ENCODE peak calls at places on chromosomes 4 and X, in five cellular contexts. L is HepG2, H is GM12892, A is H1, C is SK-N-SH. V is an unnamed sample.

GRCh38 chr4:10647811-10648210 is 36.8 kb downstream of the CLNK start:
- DNase-seq in A (no peak), C (no peak), L (no peak), H (no peak), V (no peak)

GRCh38 chr4:17447675-17448298 is 64.1 kb downstream of the QDPR start:
- DNase-seq in A (peak), C (peak), L (peak), H (no peak), V (peak)

GRCh38 chr4:835148-836002 is 9.4 kb upstream of the CPLX1 start:
- DNase-seq in H (no peak), A (no peak), C (peak), L (peak), V (no peak)

GRCh38 chr4:140099993-140100392 is 54.0 kb downstream of the MAML3 start:
- DNase-seq in C (peak), H (no peak), L (no peak), A (no peak), V (no peak)

GRCh38 chrX:28848707-28849106 is 261.5 kb downstream of the IL1RAPL1 start:
- DNase-seq in C (no peak), L (no peak), H (no peak), A (no peak), V (no peak)

GRCh38 chr4:107951551-107951950 is 20.2 kb downstream of the CYP2U1 start:
- DNase-seq in H (no peak), A (no peak), C (no peak), L (no peak), V (no peak)

GRCh38 chr4:77104405-77105292 is 28.9 kb upstream of the CCNI start:
- DNase-seq in H (no peak), A (no peak), L (no peak), C (no peak), V (no peak)

GRCh38 chrX:39008554-39008953 is 207.3 kb downstream of the MID1IP1 start:
- DNase-seq in H (no peak), L (no peak), C (no peak), A (no peak), V (no peak)

GRCh38 chr4:54189140-54189539 is 40.0 kb upstream of the PDGFRA start:
- DNase-seq in H (no peak), L (no peak), C (no peak), A (no peak), V (no peak)

GRCh38 chrX:85859426-85859825 is 187.9 kb downstream of the CHM start:
- DNase-seq in C (peak), L (no peak), A (no peak), H (no peak), V (no peak)

GRCh38 chr4:170339522-170339921 is 249.8 kb upstream of the AADAT start:
- DNase-seq in L (no peak), C (no peak), H (no peak), A (no peak), V (no peak)

DNA sequence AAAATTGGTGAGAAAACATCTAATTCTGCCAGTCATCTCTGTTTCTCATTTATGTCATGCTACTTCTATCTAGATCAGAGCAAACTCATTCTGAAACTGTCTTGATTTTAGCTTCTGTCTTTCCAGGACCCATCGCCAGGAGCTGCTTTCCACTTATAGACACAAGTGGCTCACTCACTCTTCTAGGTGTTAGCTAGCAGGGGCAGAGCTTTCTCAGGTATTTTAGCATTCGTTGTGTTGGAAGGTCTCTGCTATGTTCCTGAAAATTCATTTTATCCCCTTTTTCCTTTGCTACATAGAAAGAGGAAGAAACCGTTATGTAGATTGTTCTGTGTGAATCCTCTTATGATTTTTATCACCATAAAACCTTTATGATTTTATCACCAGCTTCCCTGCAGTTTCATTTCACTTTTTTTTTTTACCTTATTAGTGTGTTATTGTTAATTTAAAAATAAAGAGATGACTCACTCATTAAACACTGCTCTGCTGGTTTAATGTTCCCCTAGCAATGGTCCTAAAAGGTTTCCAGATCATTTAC is 246.6 kb upstream of the AADAT start:
- DNase-seq in C (no peak), L (no peak), H (no peak), A (no peak), V (peak)
- TF ChIP-seq TAF1 in C (no peak), L (no peak), H (no peak), A (no peak), V (no peak)

GRCh38 chrX:147953976-147954375 is 27.2 kb upstream of the FMR1NB start:
- DNase-seq in L (no peak), C (no peak), A (no peak), H (no peak), V (no peak)

GRCh38 chrX:147962476-147962875 is 18.7 kb upstream of the FMR1NB start:
- DNase-seq in H (no peak), C (no peak), L (no peak), A (no peak), V (no peak)

GRCh38 chrX:147957291-147957690 is 23.8 kb upstream of the FMR1NB start:
- DNase-seq in L (no peak), H (no peak), C (no peak), A (no peak), V (no peak)

GRCh38 chrX:147958316-147958715 is 22.8 kb upstream of the FMR1NB start:
- DNase-seq in C (no peak), A (no peak), L (no peak), H (no peak), V (no peak)
- TF ChIP-seq TAF1 in C (no peak), A (no peak), L (no peak), H (no peak), V (no peak)

GRCh38 chr4:128915544-128915943 is 106.0 kb downstream of the JADE1 start:
- DNase-seq in A (no peak), L (no peak), C (no peak), H (no peak), V (no peak)

GRCh38 chr4:128921954-128922353 is 112.5 kb downstream of the JADE1 start:
- DNase-seq in A (no peak), L (no peak), H (no peak), C (no peak), V (no peak)

GRCh38 chr4:128913228-128913627 is 103.7 kb downstream of the JADE1 start:
- DNase-seq in H (no peak), L (no peak), A (no peak), C (no peak), V (no peak)

GRCh38 chr4:128916832-128917231 is 107.3 kb downstream of the JADE1 start:
- DNase-seq in C (no peak), L (no peak), H (no peak), A (no peak), V (no peak)

GRCh38 chr4:128917781-128918180 is 108.3 kb downstream of the JADE1 start:
- DNase-seq in A (no peak), L (no peak), C (no peak), H (no peak), V (no peak)
- TF ChIP-seq TAF1 in A (no peak), L (no peak), C (no peak), H (no peak), V (no peak)

DNA sequence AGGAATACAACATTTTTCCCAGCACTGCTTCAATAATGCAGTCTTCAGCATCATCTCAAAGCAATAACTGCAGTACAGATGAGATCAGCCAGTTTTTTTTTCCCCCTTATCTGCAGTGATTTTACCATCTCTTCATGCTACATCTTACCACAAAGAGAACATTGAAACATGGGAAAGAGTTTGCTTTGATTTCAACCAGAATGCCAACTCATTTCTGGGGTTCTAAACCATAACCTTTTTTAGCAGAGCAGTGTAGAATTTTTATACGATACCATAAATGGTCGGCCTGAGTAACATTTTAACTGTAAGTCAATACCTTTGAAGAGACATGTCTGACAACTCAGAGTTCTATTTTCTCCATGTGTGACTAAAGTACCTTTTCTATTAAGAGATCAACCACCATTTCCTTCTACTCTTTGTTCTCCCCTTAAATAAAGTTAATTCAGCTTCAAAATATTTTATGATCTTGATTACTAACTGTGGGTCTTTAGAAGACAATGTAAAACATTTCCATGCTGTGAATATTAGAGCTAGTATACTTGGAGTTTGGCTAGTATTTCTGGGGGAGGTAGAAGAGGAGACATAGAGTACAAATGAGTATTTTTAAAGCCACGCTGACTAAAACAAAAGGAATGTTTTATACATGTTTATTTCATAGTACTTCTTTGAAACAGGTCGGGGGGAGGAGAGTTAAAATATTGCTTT is 69.1 kb downstream of the TET2 start:
- DNase-seq in L (peak), H (no peak), C (no peak), A (no peak), V (no peak)
- TF ChIP-seq TAF1 in L (no peak), H (no peak), C (no peak), A (no peak), V (no peak)

DNA sequence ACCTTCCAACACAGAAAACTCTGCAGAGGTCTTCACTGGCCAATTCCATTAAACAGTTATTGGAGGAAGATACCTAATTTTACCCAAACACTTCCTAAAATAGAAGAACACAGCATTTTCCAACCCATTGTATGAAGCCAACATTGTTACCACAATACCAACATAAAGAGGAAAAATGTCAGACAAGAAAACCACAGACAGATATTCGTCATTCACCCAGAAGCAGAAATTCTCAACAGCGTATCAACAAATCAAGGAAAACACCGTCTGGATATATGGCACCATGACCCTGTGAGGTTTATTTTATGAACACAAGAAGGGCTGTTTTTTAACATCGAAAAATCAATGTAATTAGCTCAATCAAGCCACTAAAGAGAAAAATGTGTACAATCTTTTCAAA is 255.6 kb downstream of the ASMT start:
- DNase-seq in A (no peak), H (no peak), C (no peak), L (no peak), V (no peak)
- TF ChIP-seq TAF1 in A (no peak), H (no peak), C (no peak), L (no peak), V (no peak)

DNA sequence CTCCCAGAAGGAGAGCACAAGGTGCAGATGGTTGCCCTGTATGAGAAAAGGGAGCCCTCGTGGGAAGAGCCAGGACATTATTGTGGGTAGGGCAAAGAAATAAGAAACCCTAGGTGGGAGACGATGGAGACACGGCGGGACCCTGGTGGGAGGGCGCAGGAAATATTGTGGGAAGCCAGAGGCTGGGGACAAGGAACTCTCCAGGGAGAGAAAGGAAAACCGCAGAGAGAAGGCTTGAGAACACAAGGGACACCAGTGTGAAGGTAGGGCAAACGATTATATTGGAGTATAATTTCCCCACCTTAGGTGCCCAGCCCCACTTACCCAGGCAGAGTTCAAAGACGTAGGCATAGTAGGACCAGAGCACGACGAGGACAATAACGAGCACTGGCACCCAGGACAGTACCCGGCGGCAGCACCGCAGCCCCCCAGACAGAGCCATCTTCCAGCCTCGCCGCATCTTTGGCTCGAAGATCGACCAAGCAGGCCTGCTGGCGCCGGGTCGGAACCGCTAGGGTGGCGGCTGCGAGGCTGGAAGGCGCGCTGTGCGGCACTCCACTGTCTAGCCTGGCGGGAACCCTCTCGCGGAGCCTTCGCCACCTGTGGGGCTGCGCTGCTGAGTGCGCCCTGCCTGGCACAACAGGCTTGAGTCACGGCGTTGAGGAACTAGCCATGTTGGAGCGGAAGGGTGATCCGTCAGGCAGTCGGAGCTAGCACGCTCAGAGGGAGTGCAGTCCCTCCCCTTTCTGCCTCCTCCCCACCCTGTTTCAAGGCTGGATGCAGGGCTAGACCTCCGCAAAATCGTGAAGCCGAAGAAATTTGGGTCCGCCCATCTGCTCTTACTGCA is at the start of gene ZDHHC15:
- DNase-seq in H (no peak), L (no peak), C (peak), A (peak), V (no peak)
- TF ChIP-seq TAF1 in H (no peak), L (no peak), C (no peak), A (peak), V (no peak)

GRCh38 chr4:28226962-28227361 is 1366.3 kb downstream of the STIM2 start:
- DNase-seq in L (no peak), H (no peak), C (no peak), A (no peak), V (no peak)

GRCh38 chr4:28225689-28226353 is 1365.2 kb downstream of the STIM2 start:
- DNase-seq in C (no peak), L (no peak), H (no peak), A (no peak), V (no peak)

GRCh38 chr4:28228575-28228974 is 1367.9 kb downstream of the STIM2 start:
- DNase-seq in H (no peak), C (no peak), L (no peak), A (no peak), V (no peak)

GRCh38 chr4:28229092-28229491 is 1368.5 kb downstream of the STIM2 start:
- DNase-seq in C (no peak), A (no peak), H (no peak), L (no peak), V (no peak)

GRCh38 chr4:28225005-28225404 is 1364.4 kb downstream of the STIM2 start:
- DNase-seq in C (no peak), H (no peak), L (no peak), A (no peak), V (no peak)
- TF ChIP-seq TAF1 in C (no peak), H (no peak), L (no peak), A (no peak), V (no peak)